ENCODE peak calls at places on chromosomes 16 and 17, in five cellular contexts. W is gastrocnemius medialis, X is IMR-90, F is prostate gland, K is heart right ventricle. U is an unnamed sample.

GRCh38 chr17:78252111-78252634 is 20.7 kb downstream of the TMEM235 start:
- DNase-seq in X (no peak), W (no peak), F (no peak), K (no peak), U (no peak)

GRCh38 chr16:65547799-65548446 is 426.1 kb upstream of the CDH11 start:
- DNase-seq in W (no peak), X (peak; percentile 93), F (no peak), K (no peak), U (no peak)

GRCh38 chr16:27980919-27981670 is 82.4 kb downstream of the GSG1L start:
- DNase-seq in K (no peak), W (no peak), F (no peak), X (no peak), U (peak; percentile 65)

GRCh38 chr17:68295086-68295485 is 3.8 kb downstream of the ARSG start:
- DNase-seq in K (no peak), W (no peak), X (no peak), F (no peak), U (no peak)

GRCh38 chr17:82296511-82297279 is 20.7 kb downstream of the CD7 start:
- DNase-seq in K (no peak), W (no peak), F (no peak), X (no peak), U (no peak)

GRCh38 chr17:2297023-2297422 is 6.6 kb downstream of the SMG6 start:
- DNase-seq in F (no peak), K (no peak), X (no peak), W (no peak), U (no peak)

GRCh38 chr17:37373530-37374159 is 2.1 kb upstream of the C17orf78 start:
- DNase-seq in F (peak; percentile 80), K (peak; percentile 53), X (peak; percentile 87), W (peak; percentile 36), U (no peak)

GRCh38 chr17:79666111-79666510 is 55.3 kb upstream of the RBFOX3 start:
- DNase-seq in K (no peak), X (no peak), F (no peak), W (no peak), U (peak; percentile 31)

GRCh38 chr17:72890711-72891110 is 201.8 kb downstream of the SLC39A11 start:
- DNase-seq in W (no peak), F (no peak), K (no peak), X (peak; percentile 23), U (no peak)

GRCh38 chr17:61218438-61218837 is 181.2 kb upstream of the TBX2 start:
- DNase-seq in W (no peak), F (no peak), K (no peak), X (peak; percentile 86), U (no peak)

GRCh38 chr17:45261577-45262515 is at the start of gene SPATA32:
- DNase-seq in F (peak; percentile 51), W (peak; percentile 26), K (peak; percentile 56), X (peak; percentile 29), U (no peak)

GRCh38 chr16:87687998-87688529 is 77.7 kb downstream of the KLHDC4 start:
- DNase-seq in F (no peak), W (no peak), X (no peak), K (no peak), U (no peak)

GRCh38 chr16:4529085-4530060 is 9.2 kb downstream of the CDIP1 start:
- DNase-seq in F (no peak), K (no peak), X (peak; percentile 82), W (no peak), U (no peak)

GRCh38 chr17:51035436-51035835 is 85.2 kb downstream of the SPAG9 start:
- DNase-seq in K (no peak), W (no peak), F (no peak), X (peak; percentile 91), U (no peak)

GRCh38 chr17:82108038-82108998 is 10.3 kb upstream of the FASN start:
- DNase-seq in W (no peak), F (no peak), X (peak; percentile 5), K (no peak), U (no peak)

GRCh38 chr17:21250719-21251305 is 2.4 kb downstream of the NATD1 start:
- DNase-seq in F (no peak), X (no peak), W (no peak), K (no peak), U (no peak)

GRCh38 chr16:87233928-87234327 is 83.3 kb downstream of the C16orf95 start:
- DNase-seq in W (no peak), K (no peak), F (no peak), X (peak; percentile 53), U (no peak)

GRCh38 chr16:914453-914852 is 56.3 kb downstream of the LMF1 start:
- DNase-seq in W (no peak), K (no peak), X (peak; percentile 23), F (no peak), U (no peak)

GRCh38 chr16:17331071-17331521 is 139.7 kb downstream of the XYLT1 start:
- DNase-seq in K (no peak), X (no peak), W (peak; percentile 38), F (no peak), U (peak; percentile 88)

GRCh38 chr17:28074010-28074409 is 31.5 kb downstream of the NLK start:
- DNase-seq in X (no peak), K (no peak), F (no peak), W (no peak), U (no peak)
- H3K4me3 ChIP-seq in X (no peak overlapping the region), K (no peak overlapping the region), F (no peak overlapping the region), W (no peak overlapping the region), U (no peak overlapping the region)

GRCh38 chr17:65292430-65292829 is 155.3 kb downstream of the RGS9 start:
- DNase-seq in K (no peak), F (no peak), W (no peak), X (no peak), U (no peak)

GRCh38 chr17:65290616-65291015 is 153.4 kb downstream of the RGS9 start:
- DNase-seq in K (no peak), F (no peak), X (no peak), W (no peak), U (no peak)

GRCh38 chr17:65297384-65297783 is 160.2 kb downstream of the RGS9 start:
- DNase-seq in X (no peak), F (no peak), K (no peak), W (no peak), U (no peak)

GRCh38 chr17:65293584-65294183 is 156.5 kb downstream of the RGS9 start:
- DNase-seq in W (no peak), F (no peak), K (no peak), X (no peak), U (no peak)

GRCh38 chr17:65294184-65294719 is 157.1 kb downstream of the RGS9 start:
- DNase-seq in F (peak; percentile 51), X (peak; percentile 71), W (peak; percentile 17), K (peak; percentile 30), U (no peak)
- TF ChIP-seq CTCF in F (no peak), X (peak; percentile 83), W (peak; percentile 69), K (peak; percentile 57), U (peak; percentile 61)

GRCh38 chr17:30379303-30380105 is 777 bp downstream of the CPD start:
- DNase-seq in X (no peak), W (no peak), F (peak; percentile 20), K (peak; percentile 18), U (peak; percentile 78)

GRCh38 chr17:30378797-30379302 is at the start of gene CPD:
- DNase-seq in F (peak; percentile 99), W (peak; percentile 95), K (peak; percentile 97), X (peak; percentile 92), U (peak; percentile 97)

GRCh38 chr17:30380643-30381419 is 2.1 kb downstream of the CPD start:
- DNase-seq in F (no peak), W (no peak), K (no peak), X (no peak), U (no peak)

GRCh38 chr17:30378191-30378796 is 433 bp upstream of the CPD start:
- DNase-seq in K (peak; percentile 15), X (peak; percentile 11), W (no peak), F (no peak), U (no peak)

DNA sequence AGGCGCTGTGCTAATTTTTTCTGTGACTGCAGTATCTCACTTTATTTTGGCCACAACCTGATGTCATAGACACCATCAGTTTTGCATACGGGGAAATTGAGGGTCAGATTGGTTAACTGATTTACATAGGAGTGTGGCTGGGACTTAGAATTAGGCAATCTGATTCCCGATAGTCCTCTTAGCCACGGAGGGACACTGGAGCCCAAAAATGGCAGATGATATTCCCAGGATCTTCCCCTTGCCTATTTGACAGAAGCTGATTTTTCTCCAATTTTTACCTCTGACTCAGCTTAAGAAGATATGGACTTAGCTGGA is 1.3 kb downstream of the CPD start:
- DNase-seq in K (no peak), W (no peak), F (no peak), X (peak; percentile 43), U (no peak)
- H3K27ac ChIP-seq in K (no peak overlapping the region), W (peak overlapping the region; percentile 92), F (peak overlapping the region; percentile 87), X (no peak overlapping the region), U (peak overlapping the region; percentile 93)

GRCh38 chr17:38727661-38728220 is 2.4 kb upstream of the CISD3 start:
- DNase-seq in W (no peak), X (no peak), K (no peak), F (no peak), U (no peak)
- H3K4me3 ChIP-seq in W (no peak overlapping the region), X (no peak overlapping the region), K (peak overlapping the region; percentile 18), F (no peak overlapping the region), U (no peak overlapping the region)

GRCh38 chr17:56630202-56630601 is 36.7 kb downstream of the NOG start:
- DNase-seq in W (no peak), F (no peak), X (no peak), K (no peak), U (no peak)
- TF ChIP-seq CTCF in W (no peak), F (no peak), X (no peak), K (no peak), U (no peak)

DNA sequence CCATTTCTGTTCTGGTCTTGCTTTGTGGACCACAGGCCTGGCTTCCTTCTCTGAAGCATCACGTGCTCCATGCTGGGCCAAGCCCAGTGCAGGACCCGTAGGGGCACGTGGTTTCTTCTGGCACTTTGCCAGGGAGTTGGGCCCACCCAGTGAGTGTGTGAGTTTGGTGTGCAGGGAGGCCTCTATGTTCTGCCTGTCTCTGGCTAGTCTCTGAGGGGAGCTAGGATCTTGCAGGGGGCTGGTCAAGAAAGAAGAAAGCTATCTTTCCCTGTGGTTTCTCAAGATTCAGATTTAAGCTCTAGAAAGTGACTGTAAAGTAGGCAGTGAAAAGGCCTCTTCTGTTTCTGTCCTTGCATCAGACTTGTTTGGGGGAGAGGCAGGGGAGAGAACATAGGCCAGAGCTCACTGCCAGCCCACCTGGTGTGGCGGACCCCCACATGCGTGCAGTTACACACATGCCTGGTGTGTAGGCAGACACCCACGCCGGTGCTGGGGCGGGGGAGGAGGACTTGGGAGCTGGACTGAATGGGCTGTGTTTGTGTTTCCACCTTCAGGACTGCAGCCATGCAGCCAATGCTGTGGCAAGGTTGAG is 11.8 kb downstream of the LASP1 start:
- DNase-seq in F (no peak), W (no peak), K (peak; percentile 71), X (peak; percentile 48), U (peak; percentile 75)
- H3K27ac ChIP-seq in F (no peak overlapping the region), W (peak overlapping the region; percentile 61), K (no peak overlapping the region), X (peak overlapping the region; percentile 74), U (peak overlapping the region; percentile 44)

U was measured in coronary artery.